ENCODE peak calls at places on chromosomes 13 and 19, in six cellular contexts. N is AG08396, X is AG10803, H is tibial artery, F is SW480, Y is choroid plexus epithelial cell. R is an unnamed sample.

GRCh38 chr13:29465741-29466293 is 129.7 kb downstream of the SLC7A1 start:
- DNase-seq in N (peak; percentile 34), X (peak; percentile 53), H (peak; percentile 41), F (peak; percentile 94), Y (peak; percentile 76), R (no peak)

GRCh38 chr19:5170329-5170745 is 170.3 kb downstream of the PTPRS start:
- DNase-seq in N (no peak), X (no peak), H (no peak), F (no peak), Y (no peak), R (no peak)

GRCh38 chr13:113022391-113023216 is 53.6 kb downstream of the MCF2L start:
- DNase-seq in N (no peak), X (no peak), H (no peak), F (peak; percentile 17), Y (no peak), R (no peak)

GRCh38 chr19:1267441-1268391 is 1.4 kb upstream of the CIRBP start:
- DNase-seq in N (no peak), X (no peak), H (peak; percentile 31), F (no peak), Y (peak; percentile 31), R (no peak)

GRCh38 chr19:41795031-41795461 is 1.3 kb upstream of the CEACAM3 start:
- DNase-seq in N (no peak), X (peak; percentile 28), H (peak; percentile 51), F (peak; percentile 59), Y (peak; percentile 56), R (no peak)

GRCh38 chr13:40058757-40059236 is 403.3 kb downstream of the COG6 start:
- DNase-seq in N (no peak), X (no peak), H (no peak), F (no peak), Y (peak; percentile 89), R (no peak)

GRCh38 chr19:55441692-55442321 is 1.3 kb downstream of the SHISA7 start:
- DNase-seq in N (no peak), X (no peak), H (no peak), F (peak; percentile 37), Y (no peak), R (no peak)

GRCh38 chr19:32865326-32865725 is 4.2 kb downstream of the SLC7A9 start:
- DNase-seq in N (no peak), X (no peak), H (no peak), F (no peak), Y (no peak), R (no peak)

GRCh38 chr19:47363758-47364529 is 14.8 kb downstream of the DHX34 start:
- DNase-seq in N (no peak), X (peak; percentile 6), H (no peak), F (no peak), Y (peak; percentile 85), R (no peak)

GRCh38 chr13:92549275-92549674 is 677.3 kb upstream of the GPC6 start:
- DNase-seq in N (no peak), X (no peak), H (no peak), F (no peak), Y (no peak), R (no peak)

GRCh38 chr19:48780684-48781391 is 25.5 kb downstream of the FGF21 start:
- DNase-seq in N (no peak), X (peak; percentile 9), H (no peak), F (peak; percentile 99), Y (peak; percentile 50), R (no peak)

GRCh38 chr13:50911051-50911690 is 1.6 kb downstream of the RNASEH2B start:
- DNase-seq in N (no peak), X (peak; percentile 12), H (no peak), F (peak; percentile 15), Y (peak; percentile 9), R (no peak)

R was measured in D721Med.